ENCODE peak calls at places on chromosomes 6 and 20, in seven cellular contexts. I is ELF-1; J is HTR-8/SVneo; P is nephron progenitor cell; O is stimulated activated CD4-positive, alpha-beta T cell treated with anti-CD3 and anti-CD28 coated beads, Interleukin-4, amount 100 ng/mL, for 24 hours; B is HT1080; F is fibroblast of pulmonary artery. K is an unnamed sample.

GRCh38 chr6:30748851-30749540 is 4.6 kb upstream of the IER3 start:
- DNase-seq in I (no peak), J (no peak), P (no peak), O (no peak), B (peak), F (peak), K (no peak)

GRCh38 chr6:138576303-138576702 is 77.0 kb upstream of the NHSL1 start:
- DNase-seq in I (no peak), J (no peak), P (no peak), O (no peak), B (no peak), F (no peak), K (no peak)

GRCh38 chr20:48748556-48748955 is 79.2 kb downstream of the PREX1 start:
- DNase-seq in I (no peak), J (no peak), P (no peak), O (no peak), B (no peak), F (no peak), K (no peak)

GRCh38 chr20:58246346-58246745 is 17.9 kb upstream of the ANKRD60 start:
- DNase-seq in I (peak), J (peak), P (no peak), O (no peak), B (peak), F (peak), K (no peak)

GRCh38 chr20:1934162-1934561 is 39.0 kb downstream of the SIRPA start:
- DNase-seq in I (no peak), J (no peak), P (no peak), O (no peak), B (peak), F (peak), K (no peak)

GRCh38 chr20:37921341-37921929 is 18.5 kb downstream of the VSTM2L start:
- DNase-seq in I (no peak), J (no peak), P (no peak), O (no peak), B (no peak), F (no peak), K (no peak)

GRCh38 chr6:81909981-81910910 is 157.8 kb upstream of the TENT5A start:
- DNase-seq in I (no peak), J (no peak), P (no peak), O (no peak), B (no peak), F (no peak), K (no peak)

GRCh38 chr6:4672772-4673171 is 103.4 kb upstream of the CDYL start:
- DNase-seq in I (no peak), J (no peak), P (no peak), O (no peak), B (no peak), F (peak), K (no peak)

GRCh38 chr20:17197041-17197440 is 29.8 kb upstream of the PCSK2 start:
- DNase-seq in I (no peak), J (no peak), P (no peak), O (no peak), B (no peak), F (no peak), K (no peak)

GRCh38 chr6:28658475-28659249 is 133.0 kb downstream of the GPX5 start:
- DNase-seq in I (peak), J (no peak), P (no peak), O (no peak), B (peak), F (no peak), K (no peak)

GRCh38 chr6:112372213-112372806 is 25.2 kb downstream of the RFPL4B start:
- DNase-seq in I (no peak), J (peak), P (no peak), O (no peak), B (peak), F (peak), K (peak)

GRCh38 chr20:25227317-25227831 is 20.5 kb upstream of the PYGB start:
- DNase-seq in I (no peak), J (no peak), P (no peak), O (no peak), B (peak), F (peak), K (no peak)

GRCh38 chr6:81562169-81562568 is 190.3 kb downstream of the TENT5A start:
- DNase-seq in I (no peak), J (peak), P (no peak), O (no peak), B (peak), F (peak), K (no peak)

K was measured in D341Med.